ENCODE peak calls at places on chromosomes 3 and 15, in seven cellular contexts. F is testis; K is heart left ventricle; L is kidney; D is PC-9; Q is CD8-positive, alpha-beta T cell; W is left ventricle myocardium inferior. G is an unnamed sample. For H3K4me1, the result is how much of the 10 kb centered on the place peaks cover.

GRCh38 chr3:167032267-167032876 is 347.7 kb downstream of the ZBBX start:
- DNase-seq in F (peak), K (no peak), L (no peak), D (peak), Q (no peak), W (no peak), G (no peak)

GRCh38 chr3:184227481-184227935 is 1.9 kb upstream of the VWA5B2 start:
- DNase-seq in F (no peak), K (no peak), L (no peak), D (no peak), Q (no peak), W (no peak), G (no peak)

GRCh38 chr3:1118074-1118473 is 25.2 kb downstream of the CNTN6 start:
- DNase-seq in F (no peak), K (no peak), L (no peak), D (peak), Q (no peak), W (no peak), G (no peak)

GRCh38 chr15:80601256-80601655 is 93.9 kb upstream of the ABHD17C start:
- DNase-seq in F (no peak), K (no peak), L (no peak), D (no peak), Q (no peak), W (no peak), G (no peak)

GRCh38 chr3:15610083-15610482 is 8.5 kb downstream of the BTD start:
- DNase-seq in F (no peak), K (no peak), L (no peak), D (no peak), Q (no peak), W (no peak), G (no peak)

GRCh38 chr3:12954891-12955650 is 113.7 kb upstream of the RPL32 start:
- DNase-seq in F (peak), K (peak), L (peak), D (no peak), Q (no peak), W (peak), G (peak)

GRCh38 chr15:70120109-70120508 is 22.4 kb upstream of the TLE3 start:
- DNase-seq in F (no peak), K (no peak), L (no peak), D (no peak), Q (no peak), W (no peak), G (no peak)

GRCh38 chr15:92787116-92787515 is 113.0 kb upstream of the CHD2 start:
- DNase-seq in F (no peak), K (no peak), L (no peak), D (no peak), Q (no peak), W (no peak), G (no peak)

GRCh38 chr15:63287109-63287508 is 9.7 kb downstream of the APH1B start:
- DNase-seq in F (no peak), K (no peak), L (no peak), D (no peak), Q (no peak), W (no peak), G (no peak)

GRCh38 chr3:53045107-53045783 is 628 bp downstream of the SFMBT1 start:
- DNase-seq in F (peak), K (peak), L (peak), D (no peak), Q (peak), W (peak), G (no peak)

GRCh38 chr3:159904455-159904854 is 84.2 kb upstream of the IL12A start:
- DNase-seq in F (no peak), K (no peak), L (no peak), D (no peak), Q (no peak), W (no peak), G (no peak)

GRCh38 chr3:77320514-77320913 is 280.6 kb downstream of the ROBO2 start:
- DNase-seq in F (no peak), K (no peak), L (no peak), D (no peak), Q (no peak), W (no peak), G (no peak)

GRCh38 chr3:80533553-80533952 is 765.8 kb upstream of the ROBO1 start:
- DNase-seq in F (no peak), K (no peak), L (no peak), D (no peak), Q (no peak), W (no peak), G (no peak)

GRCh38 chr3:169241575-169241927 is 422.0 kb downstream of the MECOM start:
- DNase-seq in F (no peak), K (no peak), L (no peak), D (peak), Q (no peak), W (no peak), G (no peak)

GRCh38 chr15:38864122-38864521 is 299.5 kb upstream of the RASGRP1 start:
- DNase-seq in F (no peak), K (no peak), L (no peak), D (no peak), Q (no peak), W (no peak), G (no peak)

GRCh38 chr3:119527731-119528130 is 29.4 kb downstream of the TIMMDC1 start:
- DNase-seq in F (no peak), K (no peak), L (no peak), D (no peak), Q (no peak), W (no peak), G (no peak)

GRCh38 chr3:119529883-119530282 is 29.5 kb downstream of the CD80 start:
- DNase-seq in F (no peak), K (no peak), L (no peak), D (no peak), Q (no peak), W (no peak), G (no peak)

GRCh38 chr3:119530418-119530817 is 29.0 kb downstream of the CD80 start:
- DNase-seq in F (no peak), K (no peak), L (no peak), D (no peak), Q (no peak), W (no peak), G (no peak)

GRCh38 chr3:119524931-119525662 is 26.8 kb downstream of the TIMMDC1 start:
- DNase-seq in F (no peak), K (no peak), L (no peak), D (no peak), Q (no peak), W (no peak), G (no peak)
- TF ChIP-seq CTCF in F (no peak), K (peak), L (peak), D (peak), Q (no peak), W (peak), G (no peak)

GRCh38 chr15:58442122-58442521 is 10.3 kb downstream of the LIPC start:
- DNase-seq in F (no peak), K (no peak), L (no peak), D (peak), Q (no peak), W (no peak), G (no peak)

GRCh38 chr15:58441376-58442070 is 9.7 kb downstream of the LIPC start:
- DNase-seq in F (no peak), K (no peak), L (no peak), D (peak), Q (no peak), W (no peak), G (no peak)

GRCh38 chr15:58438956-58439355 is 7.2 kb downstream of the LIPC start:
- DNase-seq in F (no peak), K (peak), L (no peak), D (peak), Q (no peak), W (peak), G (no peak)

GRCh38 chr15:58440181-58440910 is 8.6 kb downstream of the LIPC start:
- DNase-seq in F (no peak), K (peak), L (no peak), D (peak), Q (no peak), W (no peak), G (peak)

DNA sequence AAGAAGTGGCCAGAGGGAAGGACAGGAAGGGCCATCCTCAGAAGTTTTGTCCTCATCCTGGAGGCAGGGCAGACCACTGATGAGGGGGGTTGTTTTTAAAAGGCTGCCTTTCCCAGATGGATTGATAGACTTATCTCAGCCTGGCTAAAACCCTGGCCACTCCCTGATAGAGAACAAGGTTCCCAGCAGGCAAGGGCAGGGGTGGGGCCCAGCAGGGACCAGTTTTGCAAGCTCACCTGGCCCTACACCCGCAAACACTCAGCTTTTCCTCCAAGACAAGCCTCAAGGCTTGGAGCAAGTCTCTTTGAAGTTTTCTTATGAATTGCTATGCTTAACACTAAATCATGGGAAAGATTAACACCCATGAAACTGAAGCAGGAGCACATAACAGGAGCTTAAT is 9.1 kb downstream of the LIPC start:
- DNase-seq in F (no peak), K (no peak), L (peak), D (peak), Q (no peak), W (no peak), G (no peak)
- H3K4me1 ChIP-seq in F (under half), K (under half), L (under half), D (half or more), Q (under half), W (half or more), G (half or more)

DNA sequence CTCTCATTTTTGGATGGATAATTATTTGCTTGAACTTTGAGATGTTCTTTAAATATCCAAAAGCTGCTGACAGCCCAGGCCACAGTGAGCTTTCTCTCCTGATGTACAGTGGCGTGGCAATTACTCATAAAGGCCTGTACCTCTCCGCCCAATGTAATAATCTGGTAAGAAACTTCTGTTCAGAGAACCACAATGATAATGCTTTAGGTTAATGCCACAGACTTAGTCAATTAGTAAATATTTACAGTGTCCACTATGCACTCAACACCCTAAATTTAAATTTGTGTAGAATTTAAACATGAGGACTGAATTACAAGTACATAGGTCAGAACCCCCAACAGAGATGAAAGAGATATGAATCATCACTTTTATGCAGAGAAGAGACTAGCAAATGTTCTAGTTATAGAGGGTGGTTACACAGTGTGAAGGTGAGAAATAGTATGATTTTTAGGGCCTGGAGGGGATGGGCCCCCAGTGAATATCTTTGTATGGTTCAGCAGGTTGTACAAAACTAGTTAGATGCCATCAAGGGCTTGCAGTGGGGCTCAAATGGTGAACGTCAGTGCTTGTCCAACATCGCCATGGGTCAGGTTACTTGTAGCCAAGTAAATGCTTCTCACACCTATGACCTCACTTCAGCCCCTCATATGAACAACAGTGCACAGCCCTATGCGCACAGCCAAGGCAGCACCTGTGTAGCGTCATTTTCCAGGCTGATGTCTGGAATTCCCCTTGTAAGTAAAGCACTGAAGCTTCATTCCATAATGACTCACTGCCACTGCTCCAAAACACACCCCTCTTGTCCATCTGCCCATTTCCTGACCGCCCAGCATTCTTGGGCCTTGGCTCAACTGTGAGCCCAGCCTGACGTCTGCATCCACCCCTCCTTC is 13.3 kb downstream of the ABHD2 start:
- DNase-seq in F (peak), K (peak), L (peak), D (peak), Q (no peak), W (peak), G (peak)
- TF ChIP-seq CTCF in F (no peak), K (no peak), L (no peak), D (no peak), Q (no peak), W (no peak), G (no peak)

DNA sequence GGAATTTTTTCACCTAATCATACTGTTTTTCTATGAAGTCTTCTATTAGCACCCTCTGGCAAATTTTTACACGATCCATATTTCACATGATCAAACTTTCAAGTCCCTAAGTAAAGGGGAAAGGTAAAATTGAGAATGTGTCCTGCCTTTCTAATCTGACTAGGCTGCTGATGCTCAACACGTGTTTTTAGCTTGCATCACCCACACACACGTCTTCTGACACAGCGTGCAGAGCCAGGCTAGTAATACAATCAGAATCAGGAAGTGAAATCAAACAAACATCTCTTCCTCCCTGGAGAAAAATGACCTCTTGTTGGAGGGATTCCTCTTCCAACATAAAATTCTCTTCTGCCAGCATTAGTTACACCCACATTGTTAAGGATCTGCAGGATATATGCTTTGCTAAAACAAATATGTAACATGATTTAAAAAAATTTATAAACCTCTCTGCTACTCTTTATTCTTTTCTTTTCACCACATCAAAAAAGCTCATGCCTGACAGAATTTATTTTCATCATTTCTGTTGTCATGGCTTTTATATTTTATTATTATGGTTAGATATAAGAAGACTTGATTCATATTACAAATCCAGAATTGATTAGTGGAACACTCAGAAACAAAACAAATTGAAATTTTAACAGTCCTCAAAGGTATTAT is 122.4 kb downstream of the RAP2B start:
- DNase-seq in F (peak), K (peak), L (no peak), D (peak), Q (no peak), W (no peak), G (peak)
- H3K4me1 ChIP-seq in F (under half), K (under half), L (under half), D (under half), Q (under half), W (under half), G (under half)

DNA sequence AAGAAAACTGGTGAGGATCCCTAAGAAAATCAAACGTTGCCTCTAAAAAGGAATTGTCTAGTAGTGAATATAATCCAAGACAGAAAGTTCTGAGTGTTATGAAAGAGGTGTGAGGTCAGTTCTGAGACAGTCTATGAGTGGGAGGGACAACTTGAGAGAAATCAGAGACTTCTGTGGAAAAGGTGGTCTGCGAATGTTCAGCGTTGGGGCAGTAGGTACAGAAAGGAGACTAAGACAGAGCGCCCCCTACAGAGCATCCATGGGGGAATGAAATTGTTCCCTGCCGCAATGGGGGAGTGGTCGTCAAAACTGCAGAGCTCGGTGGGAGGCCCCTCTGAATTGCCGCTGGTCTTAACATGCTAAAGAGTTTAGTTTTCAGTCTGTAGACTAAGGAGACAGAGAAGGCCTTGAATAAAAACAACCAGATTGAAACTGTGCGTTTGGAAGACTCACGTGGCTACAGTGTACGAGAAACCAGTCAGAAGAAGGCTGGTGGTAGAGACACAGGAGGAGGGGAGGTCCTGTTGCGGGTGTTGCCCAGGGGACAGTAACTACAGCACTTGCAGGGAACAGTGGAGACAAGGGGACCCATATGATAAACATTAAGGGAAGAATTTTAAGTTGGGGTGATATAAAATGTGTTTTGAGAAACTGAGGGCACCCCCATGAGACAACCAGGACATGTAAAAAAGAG is 6.9 kb downstream of the TNIK start:
- DNase-seq in F (peak), K (no peak), L (no peak), D (no peak), Q (no peak), W (no peak), G (no peak)
- TF ChIP-seq CTCF in F (no peak), K (peak), L (no peak), D (peak), Q (peak), W (peak), G (peak)

GRCh38 chr3:46497556-46498265 is at the start of gene RTP3:
- DNase-seq in F (no peak), K (no peak), L (no peak), D (no peak), Q (no peak), W (no peak), G (no peak)

GRCh38 chr3:46500631-46501377 is 3.0 kb downstream of the RTP3 start:
- DNase-seq in F (no peak), K (no peak), L (no peak), D (no peak), Q (no peak), W (no peak), G (no peak)

GRCh38 chr3:46496745-46497555 is 826 bp upstream of the RTP3 start:
- DNase-seq in F (no peak), K (no peak), L (no peak), D (no peak), Q (peak), W (no peak), G (no peak)

GRCh38 chr3:46501702-46502101 is 3.9 kb downstream of the RTP3 start:
- DNase-seq in F (no peak), K (no peak), L (no peak), D (no peak), Q (no peak), W (no peak), G (no peak)

DNA sequence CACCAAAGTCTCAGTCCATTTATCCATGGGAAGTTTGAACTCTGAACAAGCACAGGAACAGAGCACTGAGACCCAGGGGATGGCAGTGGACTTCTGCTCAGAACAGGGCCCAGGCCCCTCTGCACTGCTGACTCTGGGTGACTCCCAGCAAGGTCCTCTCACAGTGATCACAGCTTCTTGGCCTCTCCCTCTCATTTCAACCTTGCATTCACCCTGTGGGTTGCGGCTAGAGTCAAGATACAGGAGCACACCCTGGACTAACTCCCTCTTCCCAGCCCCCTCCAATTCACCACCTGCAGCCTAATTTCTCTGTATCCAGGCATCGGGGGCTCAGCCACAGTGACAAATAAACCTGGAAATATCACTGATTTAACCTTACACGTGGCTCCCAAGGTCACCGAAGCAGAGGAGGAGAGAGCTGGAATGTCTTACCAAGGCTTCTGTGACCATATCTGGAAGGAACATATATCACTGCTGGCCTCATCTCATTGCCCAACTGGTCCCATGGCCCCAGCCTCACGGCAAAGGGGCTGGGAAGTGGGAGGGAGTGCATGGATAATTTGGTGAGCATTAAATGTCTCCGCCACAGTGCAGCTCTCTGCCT is 1.2 kb downstream of the RTP3 start:
- DNase-seq in F (no peak), K (no peak), L (no peak), D (no peak), Q (no peak), W (no peak), G (no peak)
- H3K4me1 ChIP-seq in F (under half), K (under half), L (under half), D (under half), Q (under half), W (under half), G (under half)

DNA sequence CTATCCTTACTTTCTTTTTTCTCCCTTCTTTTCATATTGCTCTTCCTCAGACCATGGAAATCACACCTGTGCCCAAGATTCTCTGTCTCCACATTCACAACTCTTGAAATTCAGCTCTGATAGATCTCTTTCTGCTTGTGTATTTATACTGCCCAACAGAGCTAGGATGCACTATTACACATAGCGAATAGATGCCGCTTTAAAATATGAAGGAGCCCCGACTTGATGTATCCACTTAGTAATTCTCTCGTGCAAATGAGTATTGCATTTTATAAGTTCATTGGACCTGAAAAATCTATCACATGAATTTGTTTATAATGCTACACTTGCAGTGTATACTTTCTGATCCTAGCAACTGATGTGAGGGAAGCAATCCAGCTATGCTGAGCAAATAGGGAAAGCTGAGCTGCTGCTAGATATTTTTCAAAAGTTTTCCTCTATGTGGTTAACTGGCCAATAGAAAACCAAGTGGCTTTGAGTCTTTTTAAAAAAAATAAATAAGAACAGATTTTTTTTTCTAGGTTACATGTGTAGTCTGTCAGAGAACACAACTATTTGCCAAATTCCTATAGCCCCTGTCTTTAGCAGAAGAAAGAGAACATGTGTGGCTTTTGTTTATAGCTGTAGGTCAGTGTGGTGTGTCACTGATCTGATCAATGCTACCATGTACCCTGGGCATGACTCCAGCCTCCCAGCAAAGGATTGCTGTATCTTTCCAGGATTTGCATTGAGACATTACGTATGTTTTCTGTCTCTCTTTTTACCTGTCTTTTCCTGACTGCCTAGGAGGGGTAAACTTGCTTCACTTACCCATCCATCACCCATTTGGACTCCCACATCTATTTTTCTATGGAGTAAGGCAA is 64.2 kb upstream of the LEKR1 start:
- DNase-seq in F (no peak), K (no peak), L (no peak), D (no peak), Q (no peak), W (no peak), G (no peak)
- TF ChIP-seq CTCF in F (no peak), K (no peak), L (no peak), D (no peak), Q (no peak), W (no peak), G (no peak)